ENCODE peak calls at places on chromosome 5, in four cellular contexts. Y, R, N and D are unnamed samples.

GRCh38 chr5:14582797-14583137 is 1.2 kb downstream of the OTULINL start:
- DNase-seq in Y (no peak), R (no peak), N (no peak), D (no peak)

GRCh38 chr5:56309262-56309826 is 76.2 kb upstream of the ANKRD55 start:
- DNase-seq in Y (no peak), R (peak; percentile 28), N (no peak), D (no peak)

GRCh38 chr5:74042559-74043357 is 416.8 kb downstream of the ARHGEF28 start:
- DNase-seq in Y (no peak), R (peak; percentile 80), N (peak; percentile 71), D (no peak)

GRCh38 chr5:181207214-181207959 is 2.4 kb upstream of the TRIM7 start:
- DNase-seq in Y (no peak), R (peak; percentile 92), N (peak; percentile 72), D (peak; percentile 69)

GRCh38 chr5:158287643-158288228 is 428.8 kb upstream of the CLINT1 start:
- DNase-seq in Y (no peak), R (peak; percentile 82), N (peak; percentile 43), D (no peak)

GRCh38 chr5:10702040-10702629 is 58.9 kb downstream of the DAP start:
- DNase-seq in Y (no peak), R (peak; percentile 97), N (peak; percentile 79), D (no peak)

GRCh38 chr5:143605403-143606005 is 202.0 kb upstream of the NR3C1 start:
- DNase-seq in Y (peak; percentile 4), R (peak; percentile 54), N (no peak), D (no peak)

GRCh38 chr5:3110371-3110770 is 358.9 kb upstream of the IRX2 start:
- DNase-seq in Y (no peak), R (no peak), N (no peak), D (no peak)

GRCh38 chr5:141617682-141618029 is 1.1 kb downstream of the DIAPH1 start:
- DNase-seq in Y (no peak), R (no peak), N (no peak), D (no peak)